ENCODE peak calls at places on chromosomes 12 and 14, in ten cellular contexts. Z is iris pigment epithelial cell; Y is HCT116; I is non-pigmented ciliary epithelial cell; J is AG09309; S is HTR-8/SVneo; N is stimulated activated effector memory CD8-positive, alpha-beta T cell treated with anti-CD3 and anti-CD28 coated beads, Interleukin-12 subunit alpha, Interleukin-12 subunit beta, amount 100 ng/mL, for 72 hours; H is endothelial cell; P is activated CD4-positive, alpha-beta T cell treated with anti-CD3 and anti-CD28 coated beads, Interleukin-2, amount 50 U/mL, for 48 hours; R is GM04504. L is an unnamed sample.

GRCh38 chr12:64560395-64561301 is 49.6 kb upstream of the RASSF3 start:
- DNase-seq in Z (peak), Y (peak), I (peak), J (peak), S (peak), N (no peak), H (no peak), P (no peak), R (peak), L (no peak)

GRCh38 chr14:31990183-31990862 is 86.8 kb upstream of the ARHGAP5 start:
- DNase-seq in Z (peak), Y (no peak), I (no peak), J (no peak), S (no peak), N (no peak), H (no peak), P (no peak), R (no peak), L (no peak)

GRCh38 chr14:61284001-61284400 is 2.9 kb upstream of the TMEM30B start:
- DNase-seq in Z (no peak), Y (no peak), I (no peak), J (no peak), S (no peak), N (no peak), H (no peak), P (no peak), R (no peak), L (no peak)

GRCh38 chr12:89225808-89226368 is 126.4 kb downstream of the DUSP6 start:
- DNase-seq in Z (peak), Y (peak), I (peak), J (peak), S (no peak), N (no peak), H (no peak), P (peak), R (peak), L (peak)

GRCh38 chr12:41709463-41710285 is 435.0 kb downstream of the GXYLT1 start:
- DNase-seq in Z (peak), Y (no peak), I (peak), J (no peak), S (no peak), N (no peak), H (no peak), P (no peak), R (no peak), L (no peak)

GRCh38 chr12:53806689-53807088 is 54.9 kb upstream of the CISTR start:
- DNase-seq in Z (peak), Y (no peak), I (peak), J (no peak), S (peak), N (no peak), H (no peak), P (no peak), R (no peak), L (no peak)

GRCh38 chr14:59395672-59396071 is 69.5 kb downstream of the GPR135 start:
- DNase-seq in Z (no peak), Y (no peak), I (no peak), J (no peak), S (no peak), N (no peak), H (no peak), P (no peak), R (no peak), L (no peak)

GRCh38 chr12:39442895-39443703 is at the start of gene KIF21A:
- DNase-seq in Z (peak), Y (peak), I (peak), J (peak), S (peak), N (peak), H (peak), P (peak), R (peak), L (peak)

GRCh38 chr12:104299842-104300481 is 3.6 kb upstream of the EID3 start:
- DNase-seq in Z (no peak), Y (no peak), I (no peak), J (no peak), S (no peak), N (no peak), H (no peak), P (no peak), R (no peak), L (no peak)

GRCh38 chr12:4164591-4165558 is 108.7 kb upstream of the CCND2 start:
- DNase-seq in Z (peak), Y (no peak), I (peak), J (no peak), S (peak), N (peak), H (peak), P (peak), R (peak), L (no peak)

GRCh38 chr14:100408350-100409015 is 85.3 kb downstream of the SLC25A47 start:
- DNase-seq in Z (peak), Y (peak), I (no peak), J (no peak), S (peak), N (no peak), H (no peak), P (no peak), R (no peak), L (no peak)

L was measured in iPS DF 6.9.